ENCODE peak calls at places on chromosomes 12 and 14, in seven cellular contexts. X, F, C, T, N, Z and D are unnamed samples.

GRCh38 chr14:95173518-95173917 is 16.2 kb upstream of the DICER1 start:
- DNase-seq in X (no peak), N (no peak), Z (no peak), F (no peak), C (no peak), T (no peak), D (no peak)

GRCh38 chr12:67358686-67359374 is 89.7 kb downstream of the CAND1 start:
- DNase-seq in Z (no peak), X (no peak), F (no peak), N (no peak), C (no peak), T (peak), D (no peak)

GRCh38 chr12:30700216-30700900 is 4.7 kb upstream of the IPO8 start:
- DNase-seq in Z (no peak), N (no peak), X (no peak), T (no peak), C (no peak), F (no peak), D (no peak)

GRCh38 chr14:104657114-104657524 is 32.3 kb upstream of the INF2 start:
- DNase-seq in X (no peak), T (no peak), N (no peak), Z (no peak), F (no peak), C (no peak), D (no peak)

GRCh38 chr14:94769413-94770250 is at the start of gene GSC:
- DNase-seq in X (peak), N (peak), T (peak), C (no peak), F (no peak), Z (peak), D (no peak)

GRCh38 chr14:72932893-72933292 is 6.6 kb downstream of the DCAF4 start:
- DNase-seq in F (no peak), Z (no peak), N (no peak), C (no peak), T (no peak), X (no peak), D (no peak)

GRCh38 chr12:111488271-111488670 is 82.5 kb downstream of the SH2B3 start:
- DNase-seq in F (no peak), X (peak), Z (no peak), N (peak), T (no peak), C (no peak), D (no peak)

GRCh38 chr12:114241973-114242434 is 163.9 kb downstream of the TBX5 start:
- DNase-seq in N (no peak), T (peak), X (no peak), Z (no peak), C (peak), F (no peak), D (no peak)

GRCh38 chr12:21617030-21617429 is 12.4 kb upstream of the GYS2 start:
- DNase-seq in C (no peak), Z (no peak), F (no peak), T (no peak), N (no peak), X (no peak), D (no peak)

GRCh38 chr14:99245541-99246511 is 26.2 kb downstream of the BCL11B start:
- DNase-seq in F (no peak), T (no peak), C (no peak), Z (no peak), X (no peak), N (no peak), D (no peak)

GRCh38 chr14:80364274-80364673 is 153.0 kb upstream of the DIO2 start:
- DNase-seq in X (no peak), F (no peak), T (peak), N (no peak), Z (no peak), C (no peak), D (no peak)

GRCh38 chr14:77458249-77458950 is 507 bp downstream of the AHSA1 start:
- DNase-seq in X (no peak), F (peak), C (no peak), Z (peak), N (no peak), T (peak), D (peak)

GRCh38 chr14:61638595-61639391 is 56.5 kb upstream of the HIF1A start:
- DNase-seq in X (no peak), C (no peak), T (no peak), F (peak), Z (no peak), N (no peak), D (no peak)

GRCh38 chr12:105214670-105215375 is 21.2 kb downstream of the APPL2 start:
- DNase-seq in C (no peak), N (no peak), F (peak), X (no peak), Z (peak), T (peak), D (no peak)

GRCh38 chr12:130044991-130045621 is 117.2 kb upstream of the FZD10 start:
- DNase-seq in F (no peak), T (no peak), C (no peak), Z (no peak), N (no peak), X (no peak), D (no peak)

GRCh38 chr12:113202300-113203075 is 17.0 kb downstream of the RITA1 start:
- DNase-seq in F (no peak), T (no peak), C (no peak), N (no peak), X (no peak), Z (no peak), D (no peak)

GRCh38 chr12:71731439-71732356 is 23.0 kb upstream of the RAB21 start:
- DNase-seq in C (no peak), F (no peak), X (no peak), Z (no peak), T (peak), N (no peak), D (no peak)

GRCh38 chr12:102423447-102423846 is 56.9 kb downstream of the IGF1 start:
- DNase-seq in F (no peak), C (no peak), Z (no peak), X (no peak), N (no peak), T (peak), D (no peak)

GRCh38 chr12:48985475-48985897 is 7.4 kb downstream of the WNT1 start:
- DNase-seq in X (peak), T (no peak), Z (no peak), C (no peak), N (no peak), F (peak), D (no peak)

GRCh38 chr12:95700316-95700785 is 90.2 kb downstream of the NTN4 start:
- DNase-seq in F (no peak), C (no peak), N (no peak), Z (no peak), X (no peak), T (peak), D (no peak)

GRCh38 chr12:58915634-58916033 is 4.7 kb downstream of the LRIG3 start:
- DNase-seq in C (no peak), X (peak), Z (peak), F (peak), T (peak), N (peak), D (no peak)

GRCh38 chr14:77409131-77409533 is 14.2 kb downstream of the NOXRED1 start:
- DNase-seq in X (no peak), Z (no peak), F (no peak), T (peak), C (peak), N (no peak), D (no peak)

DNA sequence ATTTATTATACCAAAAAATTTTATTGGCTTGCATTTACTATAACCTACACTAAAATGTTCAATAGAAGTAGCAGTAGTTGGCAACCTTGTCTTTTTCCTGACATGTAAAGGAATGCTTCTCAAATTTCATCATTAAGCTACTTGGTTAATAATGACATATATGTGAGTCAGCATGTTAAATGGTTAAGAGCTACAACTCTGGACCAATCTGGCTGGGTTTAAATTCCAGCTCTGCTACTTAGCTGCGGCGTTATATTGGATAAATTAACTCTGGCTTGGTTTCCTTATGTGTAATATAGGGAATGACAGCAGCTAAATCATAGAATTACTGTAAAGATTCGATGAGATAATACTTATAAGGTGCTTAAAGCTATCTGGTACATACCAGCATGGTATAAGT is 53.7 kb upstream of the OTOGL start:
- DNase-seq in C (no peak), N (no peak), X (no peak), Z (no peak), T (peak), F (no peak), D (no peak)
- H3K27ac ChIP-seq in C (no peak), N (no peak), X (no peak), Z (no peak), T (peak), F (no peak), D (no peak)

GRCh38 chr14:90608925-90609324 is 207.3 kb downstream of the TTC7B start:
- DNase-seq in X (no peak), T (no peak), F (no peak), Z (no peak), N (no peak), C (no peak), D (no peak)
- H3K27ac ChIP-seq in X (no peak), T (no peak), F (no peak), Z (no peak), N (no peak), C (no peak), D (no peak)

GRCh38 chr12:122722347-122722746 is 5.7 kb upstream of the HCAR3 start:
- DNase-seq in C (no peak), X (no peak), T (no peak), Z (no peak), N (no peak), F (no peak), D (no peak)
- H3K27ac ChIP-seq in C (no peak), X (no peak), T (no peak), Z (no peak), N (no peak), F (no peak), D (no peak)

DNA sequence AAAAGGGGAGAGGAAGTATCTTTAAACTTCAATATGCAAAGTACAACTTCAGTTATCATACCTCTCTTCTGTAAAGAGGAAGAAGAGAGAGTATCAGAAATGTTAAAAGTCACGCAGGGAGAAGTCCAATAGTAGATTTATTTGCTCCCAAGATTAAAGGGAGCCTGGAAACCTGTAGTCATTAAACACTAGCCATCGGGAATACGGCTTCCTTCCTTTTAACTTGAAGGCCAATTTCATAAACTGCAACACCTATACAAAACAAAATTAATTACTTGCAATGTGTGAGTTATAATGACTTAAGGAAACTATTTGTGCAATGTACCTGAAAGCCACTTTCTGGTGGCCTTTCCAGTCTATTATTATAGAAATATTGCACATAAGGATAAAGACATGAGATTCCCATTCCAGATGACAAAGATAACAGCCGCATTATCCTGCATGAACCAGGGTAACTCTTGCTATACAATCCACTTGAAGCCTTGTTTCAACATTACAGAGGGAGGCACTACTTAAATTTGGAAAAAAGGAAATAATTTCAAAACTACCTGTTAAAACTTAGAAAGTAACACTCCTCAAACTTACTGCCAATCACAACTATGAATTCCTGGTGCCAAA is 4.6 kb downstream of the BTG1 start:
- DNase-seq in T (no peak), N (no peak), F (no peak), Z (no peak), C (no peak), X (no peak), D (no peak)
- H3K27ac ChIP-seq in T (peak), N (peak), F (peak), Z (no peak), C (no peak), X (no peak), D (no peak)

GRCh38 chr14:64324461-64325255 is 30.5 kb upstream of the ESR2 start:
- DNase-seq in T (peak), N (no peak), C (no peak), F (no peak), X (no peak), Z (no peak), D (no peak)
- H3K27ac ChIP-seq in T (no peak), N (no peak), C (no peak), F (no peak), X (no peak), Z (no peak), D (no peak)

GRCh38 chr12:25321772-25322171 is 71.0 kb upstream of the KRAS start:
- DNase-seq in T (no peak), C (no peak), X (no peak), F (no peak), N (no peak), Z (no peak), D (no peak)
- H3K27ac ChIP-seq in T (no peak), C (no peak), X (no peak), F (no peak), N (no peak), Z (no peak), D (no peak)

GRCh38 chr12:4621511-4621910 is 27.3 kb downstream of the AKAP3 start:
- DNase-seq in Z (no peak), C (no peak), F (no peak), N (no peak), X (no peak), T (peak), D (no peak)

GRCh38 chr12:4610481-4610880 is 38.4 kb downstream of the AKAP3 start:
- DNase-seq in C (no peak), X (no peak), T (no peak), N (no peak), F (no peak), Z (no peak), D (no peak)

GRCh38 chr12:4615667-4616066 is 33.2 kb downstream of the AKAP3 start:
- DNase-seq in Z (no peak), F (no peak), X (no peak), C (no peak), N (no peak), T (no peak), D (no peak)
- H3K27ac ChIP-seq in Z (no peak), F (no peak), X (no peak), C (no peak), N (no peak), T (no peak), D (peak)